ENCODE peak calls at places on chromosomes 7 and 10, in four cellular contexts. E is cardiac fibroblast, S is fibroblast of villous mesenchyme, V is foreskin fibroblast. K is an unnamed sample.

GRCh38 chr7:69684955-69685631 is 86.8 kb downstream of the AUTS2 start:
- DNase-seq in S (peak; percentile 37), E (no peak), V (no peak), K (no peak)

GRCh38 chr10:14712991-14713422 is 61.7 kb downstream of the FAM107B start:
- DNase-seq in E (peak; percentile 25), V (peak; percentile 23), S (peak; percentile 24), K (peak; percentile 59)

GRCh38 chr10:133261726-133262325 is 14.8 kb downstream of the ADAM8 start:
- DNase-seq in E (peak; percentile 73), V (peak; percentile 54), S (peak; percentile 66), K (peak; percentile 53)

GRCh38 chr7:101700424-101700823 is 71.3 kb upstream of the MYL10 start:
- DNase-seq in S (no peak), V (no peak), E (no peak), K (no peak)

GRCh38 chr10:89879121-89879520 is 177.7 kb downstream of the KIF20B start:
- DNase-seq in V (no peak), E (peak; percentile 18), S (no peak), K (no peak)

GRCh38 chr7:56009695-56010094 is 41.5 kb downstream of the PSPH start:
- DNase-seq in V (no peak), E (peak; percentile 13), S (no peak), K (no peak)

GRCh38 chr7:138649506-138649905 is 51.7 kb downstream of the SVOPL start:
- DNase-seq in V (no peak), S (no peak), E (no peak), K (peak; percentile 9)

GRCh38 chr10:77249901-77250459 is 387.6 kb downstream of the KCNMA1 start:
- DNase-seq in V (no peak), E (no peak), S (no peak), K (no peak)

GRCh38 chr10:117363027-117363426 is 12.2 kb downstream of the PDZD8 start:
- DNase-seq in E (no peak), V (peak; percentile 50), S (peak; percentile 24), K (peak; percentile 29)

GRCh38 chr7:95620631-95621030 is 24.3 kb upstream of the PDK4 start:
- DNase-seq in E (no peak), S (no peak), V (no peak), K (no peak)

GRCh38 chr7:103447073-103447960 is 1.3 kb upstream of the SLC26A5 start:
- DNase-seq in V (peak; percentile 29), S (peak; percentile 40), E (peak; percentile 58), K (peak; percentile 58)

GRCh38 chr7:122743211-122743610 is 40.5 kb upstream of the RNF148 start:
- DNase-seq in S (no peak), V (no peak), E (no peak), K (no peak)

GRCh38 chr7:47776335-47776734 is 171.9 kb downstream of the PKD1L1 start:
- DNase-seq in E (no peak), V (no peak), S (no peak), K (no peak)

GRCh38 chr7:36037121-36037662 is 115.9 kb upstream of the EEPD1 start:
- DNase-seq in E (peak; percentile 96), V (no peak), S (peak; percentile 91), K (peak; percentile 97)

GRCh38 chr7:134140889-134141867 is 14.0 kb downstream of the LRGUK start:
- DNase-seq in E (peak; percentile 69), V (peak; percentile 44), S (peak; percentile 52), K (peak; percentile 71)

GRCh38 chr10:5283305-5284158 is 81.2 kb upstream of the UCN3 start:
- DNase-seq in V (no peak), S (peak; percentile 64), E (peak; percentile 76), K (peak; percentile 81)

GRCh38 chr10:103926722-103927319 is 8.8 kb upstream of the STN1 start:
- DNase-seq in V (no peak), S (no peak), E (no peak), K (no peak)

GRCh38 chr7:137878333-137878961 is 31.7 kb upstream of the DGKI start:
- DNase-seq in V (peak; percentile 20), E (peak; percentile 54), S (no peak), K (peak; percentile 47)

GRCh38 chr10:1412531-1413189 is 324.7 kb downstream of the ADARB2 start:
- DNase-seq in E (no peak), V (no peak), S (no peak), K (no peak)

GRCh38 chr10:11181996-11182395 is 164.3 kb downstream of the CELF2 start:
- DNase-seq in S (no peak), E (no peak), V (no peak), K (no peak)

GRCh38 chr10:98472171-98472570 is 25.4 kb upstream of the HPS1 start:
- DNase-seq in E (no peak), S (no peak), V (no peak), K (no peak)

GRCh38 chr7:149067869-149068268 is 22.6 kb downstream of the ZNF786 start:
- DNase-seq in S (no peak), V (no peak), E (no peak), K (no peak)

GRCh38 chr10:100342627-100342972 is 4.4 kb upstream of the SCD start:
- DNase-seq in E (no peak), S (no peak), V (no peak), K (no peak)

GRCh38 chr7:83579740-83580139 is 69.2 kb downstream of the SEMA3E start:
- DNase-seq in V (peak; percentile 26), E (peak; percentile 16), S (no peak), K (peak; percentile 40)

GRCh38 chr10:62057872-62058271 is 156.4 kb downstream of the ARID5B start:
- DNase-seq in V (no peak), E (no peak), S (no peak), K (no peak)

GRCh38 chr7:18700147-18700546 is 204.6 kb downstream of the HDAC9 start:
- DNase-seq in V (no peak), E (no peak), S (no peak), K (no peak)

GRCh38 chr10:72740526-72740925 is 48.6 kb downstream of the MCU start:
- DNase-seq in V (peak; percentile 30), E (peak; percentile 40), S (peak; percentile 47), K (peak; percentile 42)

GRCh38 chr10:19819419-19820033 is 3.3 kb downstream of the PLXDC2 start:
- DNase-seq in V (peak; percentile 12), E (peak; percentile 72), S (peak; percentile 58), K (peak; percentile 76)

GRCh38 chr7:97130417-97131139 is 13.1 kb downstream of the SDHAF3 start:
- DNase-seq in E (peak; percentile 32), V (no peak), S (no peak), K (peak; percentile 8)

GRCh38 chr10:89341136-89341535 is 13.3 kb downstream of the IFIT3 start:
- DNase-seq in V (no peak), S (no peak), E (no peak), K (no peak)

GRCh38 chr7:100604976-100605911 is 3.1 kb downstream of the PCOLCE start:
- DNase-seq in V (no peak), E (no peak), S (no peak), K (no peak)

GRCh38 chr7:130441408-130441854 is 615 bp upstream of the CEP41 start:
- DNase-seq in S (no peak), E (no peak), V (no peak), K (no peak)

GRCh38 chr10:63976538-63976937 is 455.3 kb downstream of the REEP3 start:
- DNase-seq in S (peak; percentile 18), V (no peak), E (peak; percentile 27), K (peak; percentile 35)

GRCh38 chr7:23467281-23467680 is 3.0 kb downstream of the IGF2BP3 start:
- DNase-seq in S (no peak), V (no peak), E (no peak), K (no peak)

GRCh38 chr10:43960477-43960876 is 311.8 kb upstream of the ZNF32 start:
- DNase-seq in E (no peak), V (no peak), S (no peak), K (no peak)

GRCh38 chr10:22222236-22223190 is 4.7 kb upstream of the EBLN1 start:
- DNase-seq in E (no peak), S (no peak), V (no peak), K (no peak)

GRCh38 chr10:97882142-97883091 is 32.8 kb downstream of the GOLGA7B start:
- DNase-seq in S (peak; percentile 3), E (peak; percentile 65), V (peak; percentile 46), K (peak; percentile 84)

GRCh38 chr7:10912077-10912476 is 61.6 kb upstream of the PHF14 start:
- DNase-seq in V (no peak), S (no peak), E (no peak), K (no peak)

GRCh38 chr10:109187677-109188076 is 735.6 kb downstream of the XPNPEP1 start:
- DNase-seq in V (peak; percentile 66), E (no peak), S (peak; percentile 51), K (no peak)

GRCh38 chr7:75715864-75716263 is 22.9 kb downstream of the HIP1 start:
- DNase-seq in S (no peak), E (no peak), V (no peak), K (no peak)
- H3K4me3 ChIP-seq in S (no peak overlapping the region), E (no peak overlapping the region), V (no peak overlapping the region), K (no peak overlapping the region)

GRCh38 chr10:87868277-87868676 is 4.9 kb downstream of the PTEN start:
- DNase-seq in E (no peak), S (no peak), V (no peak), K (no peak)
- H3K4me3 ChIP-seq in E (peak overlapping the region; percentile 92), S (peak overlapping the region; percentile 93), V (peak overlapping the region; percentile 98), K (peak overlapping the region; percentile 85)

DNA sequence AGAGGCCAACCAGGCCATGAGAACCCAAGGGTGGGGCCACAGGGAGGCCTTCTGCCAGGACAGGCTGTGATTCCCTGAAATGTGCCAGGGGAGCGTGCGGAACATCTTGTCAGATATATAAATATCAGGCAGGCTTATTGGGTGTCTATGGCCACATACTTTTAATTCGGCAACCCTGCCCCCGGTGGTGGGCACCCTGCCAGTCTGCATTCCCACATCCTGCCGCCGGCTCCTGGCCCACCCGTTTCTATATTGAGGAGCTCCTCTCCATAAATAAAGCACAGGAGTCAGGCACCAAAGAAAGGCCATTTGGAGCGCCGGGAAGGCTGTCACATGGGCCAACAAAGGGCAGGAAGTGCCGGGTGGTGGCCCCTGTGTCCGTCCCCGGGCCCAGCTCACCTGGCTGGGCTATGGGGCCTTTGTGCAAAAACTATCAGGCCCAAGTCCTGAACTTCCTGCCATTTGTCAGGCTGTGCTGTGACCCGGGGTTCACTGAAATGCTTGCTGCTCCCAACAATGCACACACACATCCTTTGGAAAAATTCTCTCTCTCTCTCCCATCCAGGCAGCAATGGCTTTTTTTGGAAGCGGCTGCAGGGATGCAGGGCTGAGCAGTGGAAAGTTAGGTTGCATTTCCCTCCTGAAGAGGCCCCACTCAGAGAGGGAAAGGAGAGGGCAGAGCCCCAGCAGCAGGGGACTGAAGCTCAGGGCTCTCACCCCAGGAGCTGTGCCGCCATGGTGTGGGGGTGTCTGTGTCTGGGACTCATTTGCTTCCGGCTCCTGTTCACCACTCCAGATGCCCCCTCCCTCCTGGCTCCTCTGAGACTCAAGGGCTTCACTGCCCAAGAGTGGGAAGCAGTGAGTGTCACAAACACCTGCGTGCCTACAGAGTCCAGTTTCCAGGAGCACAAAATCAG is 25.1 kb upstream of the PODXL start:
- DNase-seq in S (no peak), V (no peak), E (peak; percentile 10), K (no peak)
- H3K4me3 ChIP-seq in S (no peak overlapping the region), V (no peak overlapping the region), E (no peak overlapping the region), K (no peak overlapping the region)

DNA sequence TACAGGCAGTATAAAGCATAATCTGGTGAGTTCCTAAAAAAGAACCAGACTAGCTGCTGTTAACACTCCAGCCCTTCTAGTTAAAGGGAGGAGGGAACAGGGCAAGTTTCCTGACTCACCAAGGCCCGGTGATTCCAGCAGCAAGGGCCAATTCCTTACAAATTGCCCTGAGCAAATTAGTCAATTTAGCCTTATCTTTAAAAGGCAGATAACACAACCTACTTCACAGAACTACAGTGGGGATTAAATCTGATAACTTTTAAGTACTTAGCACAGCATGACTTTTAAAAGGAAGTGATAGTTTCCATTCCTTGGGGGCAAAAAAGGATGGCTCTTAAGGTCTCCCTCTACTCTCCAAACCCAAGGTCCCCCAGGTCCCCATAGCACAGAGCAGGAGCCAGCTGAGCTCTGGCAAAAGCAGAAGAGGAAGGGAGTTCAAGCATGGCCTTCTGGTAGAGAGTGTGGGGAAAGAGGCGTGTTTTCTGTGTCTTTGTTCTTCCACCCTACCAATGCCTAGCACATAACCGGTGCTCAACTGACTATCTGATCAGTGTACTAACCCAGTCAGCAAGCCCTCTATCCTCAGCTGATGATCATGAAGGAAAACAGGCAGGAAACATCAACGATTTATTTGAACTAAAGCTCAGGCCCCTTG is 4.0 kb downstream of the CDCA7L start:
- DNase-seq in S (peak; percentile 66), E (peak; percentile 37), V (no peak), K (peak; percentile 26)
- H3K4me3 ChIP-seq in S (no peak overlapping the region), E (no peak overlapping the region), V (no peak overlapping the region), K (no peak overlapping the region)

K was measured in fibroblast of pulmonary artery.